ENCODE peak calls at places on chromosomes 13 and 19, in eight cellular contexts. N is MV-4-11; I is NCI-H1417; O is ELR; J is brain microvascular endothelial cell; V is mesothelial cell of epicardium; C is NCI-H1092; F is stimulated activated CD4-positive, alpha-beta T cell treated with anti-CD3 and anti-CD28 coated beads, Interleukin-4, amount 100 ng/mL, for 1 hour. Y is an unnamed sample.
A peak's percentile ranks its signal among the peaks of the same experiment; 100 is the strongest.

GRCh38 chr19:33156354-33156753 is 24.4 kb downstream of the WDR88 start:
- DNase-seq in N (peak; percentile 41), I (no peak), O (peak; percentile 39), J (peak; percentile 33), V (no peak), C (no peak), F (no peak), Y (no peak)

GRCh38 chr19:29680447-29680846 is 15.2 kb downstream of the PLEKHF1 start:
- DNase-seq in N (peak; percentile 87), I (no peak), O (peak; percentile 17), J (no peak), V (no peak), C (no peak), F (peak; percentile 74), Y (no peak)

GRCh38 chr19:46841458-46842083 is 9.1 kb downstream of the AP2S1 start:
- DNase-seq in N (no peak), I (no peak), O (peak; percentile 69), J (peak; percentile 64), V (no peak), C (no peak), F (no peak), Y (peak; percentile 83)

GRCh38 chr13:41130356-41130755 is 2.2 kb downstream of the KBTBD6 start:
- DNase-seq in N (peak; percentile 10), I (no peak), O (peak; percentile 44), J (no peak), V (no peak), C (no peak), F (no peak), Y (no peak)

GRCh38 chr19:35153701-35154534 is 617 bp upstream of the FXYD5 start:
- DNase-seq in N (peak; percentile 12), I (peak; percentile 19), O (peak; percentile 76), J (no peak), V (peak; percentile 56), C (no peak), F (peak; percentile 79), Y (no peak)

GRCh38 chr19:28424662-28425430 is 788.1 kb downstream of the UQCRFS1 start:
- DNase-seq in N (no peak), I (no peak), O (no peak), J (no peak), V (no peak), C (no peak), F (no peak), Y (no peak)

GRCh38 chr19:18366027-18366435 is 19.9 kb upstream of the GDF15 start:
- DNase-seq in N (peak; percentile 69), I (no peak), O (peak; percentile 61), J (no peak), V (no peak), C (no peak), F (no peak), Y (no peak)

GRCh38 chr19:11168568-11168967 is 13.0 kb upstream of the SPC24 start:
- DNase-seq in N (no peak), I (no peak), O (peak; percentile 99), J (peak; percentile 94), V (no peak), C (no peak), F (no peak), Y (no peak)

GRCh38 chr19:835201-835810 is 5.5 kb upstream of the PRTN3 start:
- DNase-seq in N (peak; percentile 85), I (no peak), O (no peak), J (no peak), V (no peak), C (no peak), F (no peak), Y (no peak)

GRCh38 chr19:38743394-38744297 is 628 bp downstream of the CAPN12 start:
- DNase-seq in N (no peak), I (no peak), O (no peak), J (no peak), V (no peak), C (no peak), F (no peak), Y (no peak)

GRCh38 chr13:28531195-28531955 is 36.4 kb upstream of the FLT1 start:
- DNase-seq in N (no peak), I (no peak), O (peak; percentile 77), J (peak; percentile 13), V (no peak), C (no peak), F (no peak), Y (peak; percentile 69)

GRCh38 chr13:66558511-66558910 is 671.6 kb downstream of the PCDH9 start:
- DNase-seq in N (peak; percentile 92), I (no peak), O (no peak), J (no peak), V (no peak), C (no peak), F (no peak), Y (no peak)

GRCh38 chr13:96690998-96691397 is 303.3 kb downstream of the OXGR1 start:
- DNase-seq in N (no peak), I (no peak), O (no peak), J (no peak), V (no peak), C (no peak), F (no peak), Y (no peak)

GRCh38 chr13:110409581-110409992 is 102.5 kb downstream of the COL4A2 start:
- DNase-seq in N (no peak), I (no peak), O (peak; percentile 89), J (peak; percentile 96), V (no peak), C (no peak), F (no peak), Y (peak; percentile 78)

GRCh38 chr13:111371720-111372119 is 51.3 kb downstream of the TEX29 start:
- DNase-seq in N (no peak), I (no peak), O (no peak), J (no peak), V (no peak), C (no peak), F (no peak), Y (no peak)

GRCh38 chr13:78256479-78256878 is 337.8 kb upstream of the EDNRB start:
- DNase-seq in N (no peak), I (no peak), O (no peak), J (no peak), V (no peak), C (no peak), F (no peak), Y (no peak)

GRCh38 chr19:23521471-23521870 is 126.2 kb upstream of the ZNF91 start:
- DNase-seq in N (no peak), I (no peak), O (no peak), J (no peak), V (no peak), C (no peak), F (no peak), Y (no peak)

GRCh38 chr13:77860621-77861020 is 58.0 kb downstream of the EDNRB start:
- DNase-seq in N (peak; percentile 77), I (no peak), O (peak; percentile 75), J (no peak), V (no peak), C (no peak), F (no peak), Y (no peak)

GRCh38 chr19:55259540-55260210 is 858 bp upstream of the PPP6R1 start:
- DNase-seq in N (peak; percentile 42), I (no peak), O (no peak), J (no peak), V (no peak), C (no peak), F (peak; percentile 22), Y (no peak)

GRCh38 chr13:51933466-51934058 is 71.8 kb downstream of the CCDC70 start:
- DNase-seq in N (no peak), I (no peak), O (no peak), J (no peak), V (no peak), C (no peak), F (no peak), Y (no peak)

GRCh38 chr13:36377822-36378480 is 31.8 kb upstream of the SPART start:
- DNase-seq in N (no peak), I (no peak), O (no peak), J (no peak), V (no peak), C (no peak), F (no peak), Y (no peak)

GRCh38 chr19:10044390-10044789 is 31.1 kb downstream of the RDH8 start:
- DNase-seq in N (peak; percentile 36), I (no peak), O (peak; percentile 15), J (no peak), V (no peak), C (no peak), F (no peak), Y (no peak)

GRCh38 chr19:6738726-6739389 is 622 bp upstream of the TRIP10 start:
- DNase-seq in N (no peak), I (no peak), O (peak; percentile 51), J (no peak), V (no peak), C (no peak), F (peak; percentile 29), Y (peak; percentile 67)

GRCh38 chr19:45508931-45509691 is 1.8 kb downstream of the VASP start:
- DNase-seq in N (peak; percentile 87), I (no peak), O (peak; percentile 75), J (peak; percentile 71), V (no peak), C (no peak), F (no peak), Y (peak; percentile 84)

GRCh38 chr19:18762125-18763023 is 28.7 kb downstream of the COMP start:
- DNase-seq in N (peak; percentile 36), I (peak; percentile 19), O (no peak), J (no peak), V (no peak), C (peak; percentile 93), F (no peak), Y (no peak)

GRCh38 chr13:106145997-106146864 is 389.2 kb downstream of the EFNB2 start:
- DNase-seq in N (peak; percentile 7), I (no peak), O (no peak), J (no peak), V (no peak), C (no peak), F (no peak), Y (no peak)

GRCh38 chr19:40341601-40342482 is 6.4 kb downstream of the C19orf47 start:
- DNase-seq in N (no peak), I (no peak), O (no peak), J (no peak), V (no peak), C (no peak), F (no peak), Y (peak; percentile 77)

GRCh38 chr19:55838906-55839305 is 2.6 kb downstream of the NLRP4 start:
- DNase-seq in N (no peak), I (no peak), O (no peak), J (no peak), V (no peak), C (no peak), F (no peak), Y (no peak)

GRCh38 chr13:94028234-94029145 is 451.0 kb downstream of the DCT start:
- DNase-seq in N (no peak), I (no peak), O (no peak), J (no peak), V (no peak), C (no peak), F (no peak), Y (no peak)

GRCh38 chr19:48868196-48868886 is at the start of gene PLEKHA4:
- DNase-seq in N (peak; percentile 57), I (no peak), O (peak; percentile 60), J (no peak), V (no peak), C (no peak), F (no peak), Y (peak; percentile 77)

GRCh38 chr19:6264077-6264445 is 15.7 kb downstream of the MLLT1 start:
- DNase-seq in N (no peak), I (no peak), O (no peak), J (no peak), V (no peak), C (no peak), F (no peak), Y (no peak)

Y was measured in right atrium auricular region.